ENCODE peak calls at places on chromosomes 2 and 18, in ten cellular contexts. L, Z, C, V, E, X, T, D, Y and H are unnamed samples.

GRCh38 chr18:10124557-10124956 is 210.7 kb downstream of the VAPA start:
- DNase-seq in X (no peak), L (no peak), Z (no peak), Y (no peak), D (no peak), C (no peak), V (no peak), E (no peak), T (no peak), H (no peak)

GRCh38 chr18:70181015-70181414 is 24.5 kb downstream of the RTTN start:
- DNase-seq in E (peak; percentile 10), D (no peak), V (no peak), T (no peak), Z (no peak), C (no peak), L (peak; percentile 85), Y (peak; percentile 48), X (no peak), H (no peak)

GRCh38 chr18:35117951-35118411 is 76.8 kb downstream of the MAPRE2 start:
- DNase-seq in T (peak; percentile 77), Z (no peak), L (peak; percentile 43), Y (no peak), E (peak; percentile 10), C (no peak), D (no peak), X (no peak), V (no peak), H (no peak)

GRCh38 chr2:213224366-213224765 is 59.9 kb upstream of the SPAG16 start:
- DNase-seq in C (no peak), E (no peak), L (no peak), D (no peak), Z (no peak), Y (no peak), V (no peak), X (no peak), T (no peak), H (no peak)

GRCh38 chr2:242040303-242040655 is 170.8 kb downstream of the RTP5 start:
- DNase-seq in L (no peak), T (no peak), D (no peak), Z (no peak), Y (no peak), E (no peak), C (no peak), V (no peak), X (no peak), H (no peak)

GRCh38 chr2:43228341-43228751 is 1.9 kb upstream of the ZFP36L2 start:
- DNase-seq in L (peak; percentile 7), Y (no peak), Z (no peak), E (no peak), V (no peak), T (no peak), D (no peak), C (no peak), X (no peak), H (no peak)

GRCh38 chr18:286515-287310 is 18.9 kb upstream of the THOC1 start:
- DNase-seq in Z (no peak), L (peak; percentile 44), C (no peak), D (no peak), T (no peak), Y (peak; percentile 6), X (no peak), E (peak; percentile 41), V (no peak), H (peak; percentile 22)

GRCh38 chr2:235008584-235009044 is 56.8 kb downstream of the SH3BP4 start:
- DNase-seq in C (no peak), Z (no peak), L (peak; percentile 72), T (no peak), E (no peak), X (no peak), V (no peak), D (no peak), Y (no peak), H (no peak)

GRCh38 chr2:43225788-43226557 is 433 bp downstream of the ZFP36L2 start:
- DNase-seq in Y (peak; percentile 77), V (peak; percentile 42), X (peak; percentile 80), T (peak; percentile 80), L (peak; percentile 83), D (peak; percentile 87), E (peak; percentile 60), C (peak; percentile 80), Z (no peak), H (no peak)

GRCh38 chr2:65291221-65292094 is 63.8 kb downstream of the ACTR2 start:
- DNase-seq in Y (no peak), Z (no peak), X (no peak), T (no peak), L (no peak), C (no peak), V (no peak), D (no peak), E (no peak), H (no peak)

GRCh38 chr2:234502285-234502918 is 5.5 kb upstream of the ARL4C start:
- DNase-seq in C (no peak), Y (peak; percentile 89), L (peak; percentile 93), T (no peak), E (peak; percentile 22), X (no peak), D (no peak), Z (no peak), V (no peak), H (no peak)

GRCh38 chr2:119732026-119732425 is 27.7 kb upstream of the PTPN4 start:
- DNase-seq in E (no peak), X (no peak), D (no peak), Y (no peak), T (peak; percentile 29), L (no peak), Z (no peak), C (no peak), V (no peak), H (no peak)

GRCh38 chr2:64485961-64486360 is 32.0 kb downstream of the LGALSL start:
- DNase-seq in T (no peak), C (no peak), E (no peak), V (no peak), Y (no peak), L (no peak), Z (no peak), X (peak; percentile 54), D (no peak), H (no peak)

GRCh38 chr2:238267341-238267710 is 21.1 kb downstream of the PER2 start:
- DNase-seq in Y (peak; percentile 20), V (no peak), Z (no peak), X (no peak), E (no peak), T (no peak), L (peak; percentile 91), C (no peak), D (no peak), H (no peak)

GRCh38 chr18:23837591-23837990 is 148.3 kb downstream of the LAMA3 start:
- DNase-seq in T (no peak), E (no peak), D (no peak), C (no peak), X (no peak), L (peak; percentile 81), Z (no peak), V (no peak), Y (peak; percentile 51), H (no peak)

GRCh38 chr2:9954136-9954535 is 2.6 kb downstream of the GRHL1 start:
- DNase-seq in Z (no peak), V (no peak), X (no peak), Y (no peak), D (no peak), C (no peak), E (no peak), L (no peak), T (no peak), H (no peak)

GRCh38 chr2:65453916-65454315 is 21.5 kb upstream of the SPRED2 start:
- DNase-seq in Y (no peak), D (no peak), X (no peak), E (no peak), V (no peak), T (no peak), Z (no peak), C (no peak), L (peak; percentile 35), H (no peak)

GRCh38 chr2:64862623-64863022 is 126.6 kb upstream of the SLC1A4 start:
- DNase-seq in T (no peak), Y (peak; percentile 8), Z (no peak), V (no peak), X (no peak), E (no peak), L (peak; percentile 59), C (no peak), D (no peak), H (no peak)

GRCh38 chr18:47754311-47755101 is 176.0 kb downstream of the SMAD2 start:
- DNase-seq in V (peak; percentile 24), D (peak; percentile 30), C (peak; percentile 73), L (peak; percentile 44), Z (no peak), T (no peak), Y (peak; percentile 71), E (peak; percentile 64), X (no peak), H (peak; percentile 41)

GRCh38 chr2:46554381-46554780 is 75.0 kb downstream of the TMEM247 start:
- DNase-seq in X (peak; percentile 60), C (no peak), T (no peak), E (peak; percentile 66), Z (no peak), Y (no peak), D (no peak), V (no peak), L (no peak), H (no peak)

GRCh38 chr18:62460851-62461300 is 61.9 kb upstream of the ZCCHC2 start:
- DNase-seq in L (no peak), V (no peak), X (peak; percentile 55), D (no peak), T (peak; percentile 84), C (no peak), Z (no peak), E (peak; percentile 89), Y (no peak), H (no peak)

GRCh38 chr2:216691210-216691741 is 4.1 kb downstream of the IGFBP5 start:
- DNase-seq in E (no peak), C (peak; percentile 30), Z (peak; percentile 36), Y (peak; percentile 79), D (no peak), X (peak; percentile 90), T (peak; percentile 88), L (peak; percentile 77), V (no peak), H (no peak)

GRCh38 chr2:59390581-59390980 is 1149.5 kb upstream of the FANCL start:
- DNase-seq in C (no peak), L (peak; percentile 10), Y (no peak), X (no peak), Z (no peak), D (no peak), E (no peak), V (no peak), T (no peak), H (no peak)